ENCODE peak calls at places on chromosomes 5 and 9, in eight cellular contexts. One of them, this sample, is unnamed. For H3K4me1, the result is how much of the 10 kb centered on the place peaks cover.

GRCh38 chr5:82297711-82298110 is 19.6 kb upstream of the RPS23 start:
- DNase-seq in prostate gland: no peak
- DNase-seq in CD4-positive, alpha-beta memory T cell: no peak
- DNase-seq in esophagus squamous epithelium: no peak
- DNase-seq in right cardiac atrium: no peak
- DNase-seq in aorta: no peak
- DNase-seq in uterus: no peak
- DNase-seq in adrenal gland: no peak
- DNase-seq in this sample: no peak

GRCh38 chr5:123285122-123286011 is 137.8 kb downstream of the CEP120 start:
- DNase-seq in prostate gland: no peak
- DNase-seq in CD4-positive, alpha-beta memory T cell: no peak
- DNase-seq in esophagus squamous epithelium: no peak
- DNase-seq in right cardiac atrium: no peak
- DNase-seq in aorta: peak
- DNase-seq in uterus: no peak
- DNase-seq in adrenal gland: no peak
- DNase-seq in this sample: peak

GRCh38 chr5:139861889-139862207 is 66.2 kb downstream of the PSD2 start:
- DNase-seq in prostate gland: no peak
- DNase-seq in CD4-positive, alpha-beta memory T cell: no peak
- DNase-seq in esophagus squamous epithelium: no peak
- DNase-seq in right cardiac atrium: no peak
- DNase-seq in aorta: no peak
- DNase-seq in uterus: no peak
- DNase-seq in adrenal gland: no peak
- DNase-seq in this sample: no peak

GRCh38 chr5:127887282-127887681 is 184.1 kb downstream of the CCDC192 start:
- DNase-seq in prostate gland: no peak
- DNase-seq in CD4-positive, alpha-beta memory T cell: no peak
- DNase-seq in esophagus squamous epithelium: no peak
- DNase-seq in right cardiac atrium: no peak
- DNase-seq in aorta: no peak
- DNase-seq in uterus: no peak
- DNase-seq in adrenal gland: no peak
- DNase-seq in this sample: peak

GRCh38 chr9:103377667-103378066 is 382.5 kb downstream of the CYLC2 start:
- DNase-seq in prostate gland: no peak
- DNase-seq in CD4-positive, alpha-beta memory T cell: no peak
- DNase-seq in esophagus squamous epithelium: no peak
- DNase-seq in right cardiac atrium: no peak
- DNase-seq in aorta: no peak
- DNase-seq in uterus: no peak
- DNase-seq in adrenal gland: no peak
- DNase-seq in this sample: no peak

GRCh38 chr5:80067531-80067930 is 32.4 kb downstream of the THBS4 start:
- DNase-seq in prostate gland: no peak
- DNase-seq in CD4-positive, alpha-beta memory T cell: no peak
- DNase-seq in esophagus squamous epithelium: no peak
- DNase-seq in right cardiac atrium: no peak
- DNase-seq in aorta: no peak
- DNase-seq in uterus: no peak
- DNase-seq in adrenal gland: no peak
- DNase-seq in this sample: no peak

GRCh38 chr5:140108093-140109049 is 5.5 kb upstream of the PURA start:
- DNase-seq in prostate gland: no peak
- DNase-seq in CD4-positive, alpha-beta memory T cell: no peak
- DNase-seq in esophagus squamous epithelium: no peak
- DNase-seq in right cardiac atrium: peak
- DNase-seq in aorta: peak
- DNase-seq in uterus: peak
- DNase-seq in adrenal gland: peak
- DNase-seq in this sample: no peak

GRCh38 chr5:138469540-138470321 is 4.5 kb downstream of the EGR1 start:
- DNase-seq in prostate gland: no peak
- DNase-seq in CD4-positive, alpha-beta memory T cell: no peak
- DNase-seq in esophagus squamous epithelium: no peak
- DNase-seq in right cardiac atrium: no peak
- DNase-seq in aorta: no peak
- DNase-seq in uterus: peak
- DNase-seq in adrenal gland: no peak
- DNase-seq in this sample: no peak

GRCh38 chr9:19149230-19149629 is 21.9 kb upstream of the PLIN2 start:
- DNase-seq in prostate gland: no peak
- DNase-seq in CD4-positive, alpha-beta memory T cell: no peak
- DNase-seq in esophagus squamous epithelium: no peak
- DNase-seq in right cardiac atrium: no peak
- DNase-seq in aorta: no peak
- DNase-seq in uterus: no peak
- DNase-seq in adrenal gland: no peak
- DNase-seq in this sample: no peak

GRCh38 chr5:73419414-73420390 is 28.9 kb downstream of the FOXD1 start:
- DNase-seq in prostate gland: no peak
- DNase-seq in CD4-positive, alpha-beta memory T cell: no peak
- DNase-seq in esophagus squamous epithelium: no peak
- DNase-seq in right cardiac atrium: no peak
- DNase-seq in aorta: peak
- DNase-seq in uterus: no peak
- DNase-seq in adrenal gland: no peak
- DNase-seq in this sample: peak

GRCh38 chr5:54184797-54185196 is 125.6 kb downstream of the ARL15 start:
- DNase-seq in prostate gland: no peak
- DNase-seq in CD4-positive, alpha-beta memory T cell: no peak
- DNase-seq in esophagus squamous epithelium: no peak
- DNase-seq in right cardiac atrium: no peak
- DNase-seq in aorta: no peak
- DNase-seq in uterus: no peak
- DNase-seq in adrenal gland: no peak
- DNase-seq in this sample: no peak

GRCh38 chr5:54177058-54177457 is 133.3 kb downstream of the ARL15 start:
- DNase-seq in prostate gland: no peak
- DNase-seq in CD4-positive, alpha-beta memory T cell: no peak
- DNase-seq in esophagus squamous epithelium: no peak
- DNase-seq in right cardiac atrium: no peak
- DNase-seq in aorta: no peak
- DNase-seq in uterus: no peak
- DNase-seq in adrenal gland: no peak
- DNase-seq in this sample: no peak

GRCh38 chr5:54178207-54178606 is 132.2 kb downstream of the ARL15 start:
- DNase-seq in prostate gland: no peak
- DNase-seq in CD4-positive, alpha-beta memory T cell: no peak
- DNase-seq in esophagus squamous epithelium: no peak
- DNase-seq in right cardiac atrium: no peak
- DNase-seq in aorta: no peak
- DNase-seq in uterus: no peak
- DNase-seq in adrenal gland: no peak
- DNase-seq in this sample: no peak

GRCh38 chr5:54178991-54179390 is 131.4 kb downstream of the ARL15 start:
- DNase-seq in prostate gland: no peak
- DNase-seq in CD4-positive, alpha-beta memory T cell: no peak
- DNase-seq in esophagus squamous epithelium: no peak
- DNase-seq in right cardiac atrium: no peak
- DNase-seq in aorta: no peak
- DNase-seq in uterus: no peak
- DNase-seq in adrenal gland: no peak
- DNase-seq in this sample: no peak

DNA sequence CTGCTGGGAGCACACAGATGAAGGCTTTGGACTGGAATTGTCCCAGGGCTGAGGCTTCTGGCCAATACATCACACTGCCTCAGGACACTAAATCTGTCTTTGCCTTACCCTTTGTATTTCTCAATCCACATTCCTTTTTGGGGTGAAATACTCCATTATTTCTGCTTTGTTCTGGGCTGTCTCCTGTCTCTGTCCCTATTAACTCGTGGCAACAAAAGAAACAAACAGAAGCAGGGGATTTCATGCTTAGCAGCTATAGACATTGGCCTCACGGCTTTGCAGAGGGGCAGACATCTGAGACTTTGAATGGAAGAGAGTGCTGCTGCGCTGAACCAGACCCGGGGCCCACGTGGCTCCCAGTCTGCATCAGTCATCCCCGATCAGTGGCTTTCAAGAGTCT is 129.8 kb downstream of the ARL15 start:
- DNase-seq in prostate gland: no peak
- DNase-seq in CD4-positive, alpha-beta memory T cell: no peak
- DNase-seq in esophagus squamous epithelium: no peak
- DNase-seq in right cardiac atrium: no peak
- DNase-seq in aorta: no peak
- DNase-seq in uterus: peak
- DNase-seq in adrenal gland: no peak
- DNase-seq in this sample: no peak
- H3K27ac ChIP-seq in prostate gland: no peak
- H3K27ac ChIP-seq in CD4-positive, alpha-beta memory T cell: no peak
- H3K27ac ChIP-seq in esophagus squamous epithelium: no peak
- H3K27ac ChIP-seq in right cardiac atrium: no peak
- H3K27ac ChIP-seq in aorta: no peak
- H3K27ac ChIP-seq in uterus: no peak
- H3K27ac ChIP-seq in adrenal gland: no peak
- H3K27ac ChIP-seq in this sample: no peak

GRCh38 chr9:108550111-108550510 is 305.7 kb downstream of the ACTL7B start:
- DNase-seq in prostate gland: no peak
- DNase-seq in CD4-positive, alpha-beta memory T cell: no peak
- DNase-seq in esophagus squamous epithelium: no peak
- DNase-seq in right cardiac atrium: no peak
- DNase-seq in aorta: no peak
- DNase-seq in uterus: no peak
- DNase-seq in adrenal gland: peak
- DNase-seq in this sample: no peak
- H3K4me1 ChIP-seq in prostate gland: under half
- H3K4me1 ChIP-seq in CD4-positive, alpha-beta memory T cell: under half
- H3K4me1 ChIP-seq in esophagus squamous epithelium: under half
- H3K4me1 ChIP-seq in right cardiac atrium: under half
- H3K4me1 ChIP-seq in aorta: under half
- H3K4me1 ChIP-seq in uterus: under half
- H3K4me1 ChIP-seq in adrenal gland: under half
- H3K4me1 ChIP-seq in this sample: under half

DNA sequence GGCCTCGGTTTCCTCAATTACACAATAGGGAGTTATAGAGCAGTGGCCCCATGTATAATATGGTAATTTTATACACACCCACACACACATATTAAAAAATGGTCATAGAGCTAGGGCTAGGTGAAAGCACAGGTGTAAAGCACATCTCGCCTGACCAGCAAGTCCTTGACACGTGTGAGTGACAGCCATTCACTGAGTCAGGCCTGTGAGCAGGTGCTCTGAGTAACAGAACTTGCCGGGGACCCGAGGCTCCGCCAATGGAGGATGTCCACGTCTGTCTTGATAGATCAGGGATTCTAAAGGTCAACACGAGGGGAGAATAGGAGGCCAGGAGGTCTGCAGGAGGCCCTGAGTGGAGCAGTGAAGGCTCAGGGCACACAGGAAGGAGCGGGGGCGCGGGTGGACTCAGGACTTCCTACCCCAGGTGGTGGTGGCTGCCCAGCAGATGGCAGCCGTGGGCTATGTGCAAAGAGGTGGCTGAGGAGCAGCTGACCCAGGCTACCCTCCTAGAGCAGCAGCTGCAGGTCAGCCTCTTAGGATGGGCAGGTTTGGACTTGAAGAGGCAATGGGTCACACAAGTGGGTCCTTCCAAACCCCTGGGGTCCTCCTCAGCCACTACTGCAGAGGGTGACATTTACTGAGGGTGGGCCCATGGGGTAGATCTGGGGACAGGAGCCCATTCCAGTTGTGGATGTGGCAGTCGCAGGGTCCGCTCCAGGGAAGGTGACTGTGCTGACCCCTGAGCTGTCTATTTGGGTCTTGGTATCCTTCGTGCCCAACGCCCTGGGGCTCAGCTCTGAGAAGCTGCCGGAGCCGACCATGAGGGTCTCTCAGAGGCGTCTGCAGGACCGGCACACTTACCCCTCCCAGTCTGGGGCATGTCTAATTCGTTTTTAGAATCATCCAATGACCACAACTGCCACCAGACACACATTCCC is 45.9 kb downstream of the PRRT1B start:
- DNase-seq in prostate gland: peak
- DNase-seq in CD4-positive, alpha-beta memory T cell: peak
- DNase-seq in esophagus squamous epithelium: peak
- DNase-seq in right cardiac atrium: peak
- DNase-seq in aorta: peak
- DNase-seq in uterus: peak
- DNase-seq in adrenal gland: peak
- DNase-seq in this sample: peak
- H3K4me3 ChIP-seq in prostate gland: no peak
- H3K4me3 ChIP-seq in CD4-positive, alpha-beta memory T cell: no peak
- H3K4me3 ChIP-seq in esophagus squamous epithelium: no peak
- H3K4me3 ChIP-seq in right cardiac atrium: no peak
- H3K4me3 ChIP-seq in aorta: no peak
- H3K4me3 ChIP-seq in uterus: no peak
- H3K4me3 ChIP-seq in adrenal gland: no peak
- H3K4me3 ChIP-seq in this sample: no peak

GRCh38 chr9:123929870-123930831 is at the start of gene DENND1A:
- DNase-seq in prostate gland: peak
- DNase-seq in CD4-positive, alpha-beta memory T cell: peak
- DNase-seq in esophagus squamous epithelium: peak
- DNase-seq in right cardiac atrium: peak
- DNase-seq in aorta: peak
- DNase-seq in uterus: peak
- DNase-seq in adrenal gland: peak
- DNase-seq in this sample: peak

GRCh38 chr9:123926986-123927385 is 2.9 kb downstream of the DENND1A start:
- DNase-seq in prostate gland: no peak
- DNase-seq in CD4-positive, alpha-beta memory T cell: no peak
- DNase-seq in esophagus squamous epithelium: no peak
- DNase-seq in right cardiac atrium: no peak
- DNase-seq in aorta: no peak
- DNase-seq in uterus: no peak
- DNase-seq in adrenal gland: no peak
- DNase-seq in this sample: no peak

GRCh38 chr9:123928471-123929176 is 1.3 kb downstream of the DENND1A start:
- DNase-seq in prostate gland: no peak
- DNase-seq in CD4-positive, alpha-beta memory T cell: peak
- DNase-seq in esophagus squamous epithelium: no peak
- DNase-seq in right cardiac atrium: no peak
- DNase-seq in aorta: no peak
- DNase-seq in uterus: no peak
- DNase-seq in adrenal gland: peak
- DNase-seq in this sample: peak

GRCh38 chr9:123927625-123928308 is 2.2 kb downstream of the DENND1A start:
- DNase-seq in prostate gland: no peak
- DNase-seq in CD4-positive, alpha-beta memory T cell: no peak
- DNase-seq in esophagus squamous epithelium: no peak
- DNase-seq in right cardiac atrium: no peak
- DNase-seq in aorta: no peak
- DNase-seq in uterus: no peak
- DNase-seq in adrenal gland: no peak
- DNase-seq in this sample: no peak

DNA sequence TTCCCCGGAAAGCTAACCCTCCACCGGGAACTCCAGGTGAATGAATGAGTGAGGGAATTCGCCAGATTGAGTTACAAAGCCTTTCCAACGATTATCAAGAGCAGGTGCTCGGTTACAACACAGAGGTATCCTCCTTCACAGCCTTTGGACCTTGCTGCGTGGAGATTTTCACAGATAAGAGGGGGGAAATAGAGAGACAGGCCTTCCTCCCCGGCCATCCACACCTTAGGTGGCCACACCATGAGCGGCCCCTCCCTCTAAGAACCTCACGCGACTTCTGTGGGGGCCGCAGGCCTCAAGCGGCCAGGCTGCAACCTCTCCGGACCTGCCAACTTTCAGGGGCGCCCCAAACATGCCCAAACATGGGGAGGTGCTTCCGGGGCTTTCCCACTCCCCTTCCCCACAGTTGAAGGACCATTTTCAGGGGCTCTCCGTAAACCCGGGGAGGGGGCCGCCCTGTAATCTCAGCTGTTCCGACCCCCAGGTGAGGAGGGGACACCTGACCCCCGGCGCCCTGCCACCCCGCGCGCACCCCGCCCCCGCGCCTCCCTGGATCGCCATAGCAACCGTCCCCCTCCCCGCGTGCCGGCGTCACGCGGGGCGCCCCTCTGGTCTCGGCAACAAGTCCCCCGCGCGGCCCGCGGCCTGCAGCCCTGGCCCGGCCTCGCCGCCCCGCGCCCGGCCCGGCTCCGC is 603 bp downstream of the DENND1A start:
- DNase-seq in prostate gland: no peak
- DNase-seq in CD4-positive, alpha-beta memory T cell: peak
- DNase-seq in esophagus squamous epithelium: no peak
- DNase-seq in right cardiac atrium: peak
- DNase-seq in aorta: peak
- DNase-seq in uterus: no peak
- DNase-seq in adrenal gland: peak
- DNase-seq in this sample: no peak
- H3K27ac ChIP-seq in prostate gland: peak
- H3K27ac ChIP-seq in CD4-positive, alpha-beta memory T cell: peak
- H3K27ac ChIP-seq in esophagus squamous epithelium: peak
- H3K27ac ChIP-seq in right cardiac atrium: peak
- H3K27ac ChIP-seq in aorta: no peak
- H3K27ac ChIP-seq in uterus: peak
- H3K27ac ChIP-seq in adrenal gland: no peak
- H3K27ac ChIP-seq in this sample: no peak